ENCODE peak calls at places on chromosome 15, in five cellular contexts. R is GM23338, C is IMR-90, V is A549, K is hepatocyte. J is an unnamed sample.
A peak's percentile ranks its signal among the peaks of the same experiment; 100 is the strongest.

GRCh38 chr15:76173317-76173834 is 113.6 kb downstream of the TMEM266 start:
- DNase-seq in R (no peak), C (no peak), V (no peak), K (no peak), J (no peak)

GRCh38 chr15:42215854-42216829 is 8.0 kb upstream of the VPS39 start:
- DNase-seq in R (no peak), V (no peak), C (no peak), K (no peak), J (peak; percentile 49)

GRCh38 chr15:78564743-78565096 is 600 bp upstream of the CHRNA5 start:
- DNase-seq in V (no peak), R (no peak), K (no peak), C (no peak), J (no peak)

GRCh38 chr15:85044251-85044853 is 62.7 kb downstream of the PDE8A start:
- DNase-seq in C (peak; percentile 80), R (peak; percentile 82), V (peak; percentile 89), K (peak; percentile 74), J (peak; percentile 80)

GRCh38 chr15:28104326-28104725 is 5.2 kb upstream of the OCA2 start:
- DNase-seq in R (peak; percentile 47), V (no peak), K (no peak), C (no peak), J (no peak)

GRCh38 chr15:93179072-93179471 is 90.1 kb upstream of the RGMA start:
- DNase-seq in K (peak; percentile 52), R (no peak), C (no peak), V (peak; percentile 9), J (no peak)

GRCh38 chr15:46091860-46092450 is 457.1 kb downstream of the SQOR start:
- DNase-seq in R (peak; percentile 87), K (peak; percentile 62), C (peak; percentile 47), V (peak; percentile 27), J (peak; percentile 30)

GRCh38 chr15:89101302-89102191 is 13.3 kb downstream of the ABHD2 start:
- DNase-seq in K (peak; percentile 78), R (no peak), V (peak; percentile 98), C (peak; percentile 100), J (peak; percentile 91)

GRCh38 chr15:70345251-70346019 is 247.7 kb upstream of the TLE3 start:
- DNase-seq in R (no peak), C (no peak), K (no peak), V (no peak), J (no peak)

GRCh38 chr15:76533060-76533955 is 196.7 kb downstream of the ISL2 start:
- DNase-seq in K (peak; percentile 20), R (no peak), C (peak; percentile 2), V (peak; percentile 51), J (no peak)

GRCh38 chr15:80825361-80826030 is 46.3 kb downstream of the CEMIP start:
- DNase-seq in R (no peak), V (no peak), C (no peak), K (no peak), J (no peak)

GRCh38 chr15:56765252-56765651 is 31.9 kb upstream of the ZNF280D start:
- DNase-seq in C (peak; percentile 80), R (no peak), K (peak; percentile 13), V (no peak), J (peak; percentile 90)

GRCh38 chr15:98804057-98804380 is 155.7 kb downstream of the IGF1R start:
- DNase-seq in R (no peak), K (no peak), C (peak; percentile 17), V (peak; percentile 37), J (no peak)

GRCh38 chr15:36643551-36643950 is 64.1 kb downstream of the CDIN1 start:
- DNase-seq in V (no peak), R (peak; percentile 54), C (peak; percentile 29), K (no peak), J (no peak)

GRCh38 chr15:75985966-75986365 is 26.3 kb downstream of the NRG4 start:
- DNase-seq in C (no peak), R (no peak), K (no peak), V (no peak), J (no peak)

GRCh38 chr15:88956263-88956662 is 43.1 kb upstream of the MFGE8 start:
- DNase-seq in C (no peak), K (no peak), R (no peak), V (no peak), J (no peak)

GRCh38 chr15:72139667-72140066 is 21.5 kb downstream of the SENP8 start:
- DNase-seq in K (no peak), C (no peak), V (no peak), R (no peak), J (no peak)

GRCh38 chr15:72140088-72140487 is 21.9 kb downstream of the SENP8 start:
- DNase-seq in R (no peak), K (no peak), V (no peak), C (no peak), J (no peak)

GRCh38 chr15:72136170-72137051 is 18.2 kb downstream of the SENP8 start:
- DNase-seq in R (no peak), K (no peak), C (no peak), V (no peak), J (no peak)

GRCh38 chr15:72146221-72146620 is 28.0 kb downstream of the SENP8 start:
- DNase-seq in V (no peak), K (no peak), C (no peak), R (no peak), J (no peak)

GRCh38 chr15:72141171-72142084 is 23.2 kb downstream of the SENP8 start:
- DNase-seq in V (no peak), C (no peak), R (no peak), K (no peak), J (peak; percentile 37)
- H3K4me2 ChIP-seq in V (peak overlapping the region; percentile 1), C (no peak overlapping the region), R (no peak overlapping the region), K (peak overlapping the region; percentile 28), J (no peak overlapping the region)

GRCh38 chr15:48433226-48433886 is 102.1 kb downstream of the DUT start:
- DNase-seq in R (no peak), V (no peak), C (peak; percentile 73), K (no peak), J (no peak)
- H3K4me2 ChIP-seq in R (no peak overlapping the region), V (no peak overlapping the region), C (no peak overlapping the region), K (no peak overlapping the region), J (no peak overlapping the region)

GRCh38 chr15:67133026-67133425 is 67.6 kb downstream of the SMAD3 start:
- DNase-seq in C (no peak), R (no peak), V (no peak), K (no peak), J (no peak)
- H3K4me2 ChIP-seq in C (no peak overlapping the region), R (no peak overlapping the region), V (peak overlapping the region; percentile 90), K (no peak overlapping the region), J (no peak overlapping the region)

GRCh38 chr15:69081310-69082004 is 67.0 kb downstream of the NOX5 start:
- DNase-seq in K (no peak), R (peak; percentile 52), C (peak; percentile 40), V (no peak), J (peak; percentile 80)
- H3K4me2 ChIP-seq in K (peak overlapping the region; percentile 13), R (peak overlapping the region; percentile 35), C (no peak overlapping the region), V (no peak overlapping the region), J (peak overlapping the region; percentile 68)

GRCh38 chr15:61319892-61320291 is 90.8 kb upstream of the RORA start:
- DNase-seq in R (no peak), V (no peak), C (no peak), K (no peak), J (no peak)
- H3K4me2 ChIP-seq in R (no peak overlapping the region), V (no peak overlapping the region), C (no peak overlapping the region), K (no peak overlapping the region), J (no peak overlapping the region)